ENCODE peak calls at places on chromosomes 12 and 14, in seven cellular contexts. M, K, R, U, Z, L and A are unnamed samples.
A peak's percentile ranks its signal among the peaks of the same experiment; 100 is the strongest.

GRCh38 chr12:92927055-92927435 is 2.0 kb downstream of the EEA1 start:
- DNase-seq in M (no peak), K (no peak), R (no peak), U (no peak), Z (peak; percentile 48), L (no peak), A (no peak)

GRCh38 chr12:65192963-65193516 is 23.7 kb downstream of the LEMD3 start:
- DNase-seq in M (no peak), K (no peak), R (peak; percentile 12), U (no peak), Z (no peak), L (no peak), A (no peak)

GRCh38 chr14:94391284-94391914 is 3.0 kb upstream of the SERPINA1 start:
- DNase-seq in M (no peak), K (no peak), R (no peak), U (no peak), Z (no peak), L (no peak), A (no peak)

GRCh38 chr12:55830601-55831406 is 1.4 kb upstream of the DNAJC14 start:
- DNase-seq in M (peak; percentile 72), K (peak; percentile 51), R (peak; percentile 47), U (peak; percentile 29), Z (peak; percentile 60), L (no peak), A (peak; percentile 65)

GRCh38 chr12:91994208-91994797 is 151.3 kb downstream of the BTG1 start:
- DNase-seq in M (no peak), K (no peak), R (no peak), U (no peak), Z (no peak), L (no peak), A (no peak)

GRCh38 chr12:19706936-19707335 is 267.6 kb downstream of the AEBP2 start:
- DNase-seq in M (no peak), K (no peak), R (peak; percentile 72), U (no peak), Z (no peak), L (no peak), A (no peak)

GRCh38 chr12:13347241-13348043 is 150.9 kb downstream of the EMP1 start:
- DNase-seq in M (no peak), K (no peak), R (peak; percentile 68), U (no peak), Z (no peak), L (peak; percentile 39), A (no peak)

GRCh38 chr12:6827437-6827894 is 741 bp upstream of the P3H3 start:
- DNase-seq in M (peak; percentile 97), K (peak; percentile 21), R (peak; percentile 61), U (peak; percentile 89), Z (peak; percentile 71), L (peak; percentile 27), A (no peak)

GRCh38 chr14:36363704-36364103 is 43.3 kb upstream of the MBIP start:
- DNase-seq in M (no peak), K (no peak), R (no peak), U (no peak), Z (no peak), L (no peak), A (no peak)

GRCh38 chr12:47340391-47341015 is 260.7 kb upstream of the AMIGO2 start:
- DNase-seq in M (no peak), K (no peak), R (peak; percentile 67), U (no peak), Z (no peak), L (no peak), A (no peak)

GRCh38 chr14:88323520-88324199 is 591 bp upstream of the KCNK10 start:
- DNase-seq in M (peak; percentile 58), K (no peak), R (no peak), U (peak; percentile 54), Z (peak; percentile 87), L (no peak), A (peak; percentile 82)

GRCh38 chr12:98221243-98221808 is 294.1 kb upstream of the TMPO start:
- DNase-seq in M (no peak), K (no peak), R (peak; percentile 58), U (no peak), Z (no peak), L (no peak), A (no peak)

GRCh38 chr12:753401-754237 is 1.2 kb downstream of the WNK1 start:
- DNase-seq in M (peak; percentile 64), K (no peak), R (no peak), U (no peak), Z (peak; percentile 51), L (no peak), A (peak; percentile 45)

GRCh38 chr12:103858953-103859601 is 18.0 kb upstream of the NT5DC3 start:
- DNase-seq in M (no peak), K (no peak), R (peak; percentile 98), U (no peak), Z (no peak), L (peak; percentile 97), A (no peak)

GRCh38 chr12:92340441-92341332 is 195.0 kb upstream of the BTG1 start:
- DNase-seq in M (no peak), K (no peak), R (no peak), U (no peak), Z (no peak), L (no peak), A (no peak)

GRCh38 chr14:75409425-75410205 is 18.2 kb upstream of the JDP2 start:
- DNase-seq in M (no peak), K (no peak), R (no peak), U (no peak), Z (no peak), L (no peak), A (no peak)

GRCh38 chr12:72228424-72228823 is 43.7 kb upstream of the TRHDE start:
- DNase-seq in M (no peak), K (no peak), R (no peak), U (no peak), Z (no peak), L (no peak), A (no peak)

GRCh38 chr12:91361864-91362263 is 179.2 kb upstream of the DCN start:
- DNase-seq in M (peak; percentile 55), K (no peak), R (no peak), U (peak; percentile 47), Z (peak; percentile 11), L (no peak), A (peak; percentile 20)

GRCh38 chr12:6045438-6045837 is 79.0 kb downstream of the VWF start:
- DNase-seq in M (no peak), K (no peak), R (no peak), U (no peak), Z (no peak), L (no peak), A (no peak)

GRCh38 chr14:106831322-106831720 is 1304.9 kb downstream of the TMEM121 start:
- DNase-seq in M (peak; percentile 30), K (peak; percentile 34), R (no peak), U (no peak), Z (peak; percentile 45), L (no peak), A (peak; percentile 54)

GRCh38 chr12:78870539-78870938 is 6.0 kb downstream of the SYT1 start:
- DNase-seq in M (no peak), K (no peak), R (no peak), U (no peak), Z (no peak), L (no peak), A (no peak)